ENCODE peak calls at places on chromosomes 13 and 19, in five cellular contexts. V is iPS DF 6.9; F is thyroid gland; Y is CD8-positive, alpha-beta memory T cell; W is CD4-positive, alpha-beta memory T cell. I is an unnamed sample. For H3K27me3 and H3K4me1, the result is how much of the 10 kb centered on the place peaks cover.

GRCh38 chr19:6700586-6701316 is 19.7 kb downstream of the C3 start:
- DNase-seq in V (no peak), F (no peak), Y (no peak), W (no peak), I (no peak)

GRCh38 chr13:95676100-95676774 is 702 bp upstream of the DNAJC3 start:
- DNase-seq in V (peak), F (peak), Y (peak), W (peak), I (no peak)

GRCh38 chr13:84844473-84844872 is 954.7 kb downstream of the SLITRK6 start:
- DNase-seq in V (no peak), F (no peak), Y (no peak), W (no peak), I (no peak)

GRCh38 chr19:40033989-40034560 is 22.0 kb downstream of the ZNF780B start:
- DNase-seq in V (no peak), F (no peak), Y (no peak), W (no peak), I (no peak)

GRCh38 chr13:97979556-97979955 is 26.1 kb downstream of the IPO5 start:
- DNase-seq in V (no peak), F (no peak), Y (no peak), W (no peak), I (no peak)

GRCh38 chr13:97434417-97435296 is 688 bp downstream of the RAP2A start:
- DNase-seq in V (no peak), F (peak), Y (peak), W (peak), I (peak)

GRCh38 chr13:99299545-99300341 is 7.5 kb downstream of the GPR183 start:
- DNase-seq in V (no peak), F (peak), Y (no peak), W (no peak), I (no peak)

GRCh38 chr19:7904074-7905020 is 670 bp downstream of the MAP2K7 start:
- DNase-seq in V (no peak), F (peak), Y (peak), W (peak), I (peak)

GRCh38 chr13:87669379-87669978 is 1.7 kb upstream of the SLITRK5 start:
- DNase-seq in V (no peak), F (peak), Y (no peak), W (no peak), I (no peak)

GRCh38 chr19:20879501-20879900 is 43.5 kb upstream of the ZNF85 start:
- DNase-seq in V (no peak), F (no peak), Y (no peak), W (no peak), I (no peak)

GRCh38 chr19:58392945-58393724 is 2.3 kb upstream of the RNF225 start:
- DNase-seq in V (no peak), F (no peak), Y (no peak), W (no peak), I (no peak)

GRCh38 chr19:35295792-35296462 is 4.0 kb downstream of the MAG start:
- DNase-seq in V (no peak), F (no peak), Y (peak), W (peak), I (peak)

GRCh38 chr13:90197722-90198121 is 1149.8 kb upstream of the MIR17HG start:
- DNase-seq in V (no peak), F (no peak), Y (no peak), W (no peak), I (no peak)

GRCh38 chr13:110309661-110310524 is 2.8 kb downstream of the COL4A2 start:
- DNase-seq in V (no peak), F (no peak), Y (no peak), W (no peak), I (no peak)

GRCh38 chr13:38213307-38213706 is 136.3 kb upstream of the UFM1 start:
- DNase-seq in V (no peak), F (no peak), Y (no peak), W (no peak), I (no peak)

GRCh38 chr19:7494416-7495098 is 5.7 kb upstream of the PEX11G start:
- DNase-seq in V (no peak), F (no peak), Y (no peak), W (no peak), I (no peak)

GRCh38 chr19:42529248-42529764 is 1.0 kb upstream of the CEACAM1 start:
- DNase-seq in V (peak), F (peak), Y (peak), W (peak), I (peak)

GRCh38 chr13:31797154-31797775 is 57.9 kb downstream of the RXFP2 start:
- DNase-seq in V (no peak), F (no peak), Y (no peak), W (no peak), I (no peak)

GRCh38 chr13:112209266-112209665 is 142.3 kb downstream of the SOX1 start:
- DNase-seq in V (no peak), F (no peak), Y (no peak), W (no peak), I (no peak)
- H3K27me3 ChIP-seq in V (under half), F (under half), Y (under half), W (under half), I (under half)

DNA sequence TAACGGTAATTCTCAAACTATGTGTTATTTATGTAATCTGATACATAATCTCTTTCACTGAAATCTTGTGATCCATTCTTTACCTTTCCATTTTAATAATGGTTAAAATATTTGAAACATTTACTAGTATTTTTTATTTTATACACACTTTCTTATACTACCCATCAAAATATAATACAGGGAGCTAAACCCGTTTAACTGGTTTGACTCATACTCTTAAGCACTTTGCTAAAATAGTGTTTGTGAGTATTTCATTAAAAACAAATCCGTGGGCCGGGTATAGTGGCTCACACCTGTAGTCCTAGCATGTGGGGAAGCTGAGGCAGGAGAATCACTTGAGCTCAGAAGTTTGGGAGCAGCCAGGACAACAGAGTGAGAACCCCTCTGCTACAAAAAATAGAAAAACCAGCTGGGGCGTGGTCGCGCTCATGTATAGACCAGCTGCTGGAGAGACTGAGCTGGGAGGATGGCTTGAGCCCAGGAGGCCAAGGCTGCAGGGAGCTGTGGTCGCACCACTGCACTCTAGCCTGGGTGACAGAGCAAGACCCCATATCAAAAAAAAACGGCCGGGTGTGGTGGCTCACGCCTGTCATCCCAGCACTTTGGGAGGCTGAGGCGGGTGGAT is 43.8 kb upstream of the DCUN1D2 start:
- DNase-seq in V (no peak), F (no peak), Y (no peak), W (no peak), I (no peak)
- H3K4me1 ChIP-seq in V (under half), F (under half), Y (under half), W (under half), I (under half)

GRCh38 chr13:76778906-76779305 is 107.3 kb downstream of the KCTD12 start:
- DNase-seq in V (no peak), F (no peak), Y (no peak), W (no peak), I (no peak)
- H3K27ac ChIP-seq in V (no peak), F (no peak), Y (no peak), W (no peak), I (no peak)

GRCh38 chr13:25169951-25170553 is 2.0 kb downstream of the AMER2 start:
- DNase-seq in V (no peak), F (no peak), Y (no peak), W (no peak), I (no peak)
- H3K27me3 ChIP-seq in V (under half), F (under half), Y (under half), W (under half), I (under half)

GRCh38 chr13:33730147-33730546 is 87.8 kb upstream of the RFC3 start:
- DNase-seq in V (no peak), F (peak), Y (no peak), W (no peak), I (no peak)

GRCh38 chr13:33727356-33728083 is 90.4 kb upstream of the RFC3 start:
- DNase-seq in V (no peak), F (no peak), Y (no peak), W (no peak), I (no peak)

GRCh38 chr13:33723772-33724435 is 94.0 kb upstream of the RFC3 start:
- DNase-seq in V (peak), F (peak), Y (peak), W (peak), I (peak)

GRCh38 chr13:33725340-33725739 is 92.6 kb upstream of the RFC3 start:
- DNase-seq in V (no peak), F (no peak), Y (no peak), W (no peak), I (no peak)

DNA sequence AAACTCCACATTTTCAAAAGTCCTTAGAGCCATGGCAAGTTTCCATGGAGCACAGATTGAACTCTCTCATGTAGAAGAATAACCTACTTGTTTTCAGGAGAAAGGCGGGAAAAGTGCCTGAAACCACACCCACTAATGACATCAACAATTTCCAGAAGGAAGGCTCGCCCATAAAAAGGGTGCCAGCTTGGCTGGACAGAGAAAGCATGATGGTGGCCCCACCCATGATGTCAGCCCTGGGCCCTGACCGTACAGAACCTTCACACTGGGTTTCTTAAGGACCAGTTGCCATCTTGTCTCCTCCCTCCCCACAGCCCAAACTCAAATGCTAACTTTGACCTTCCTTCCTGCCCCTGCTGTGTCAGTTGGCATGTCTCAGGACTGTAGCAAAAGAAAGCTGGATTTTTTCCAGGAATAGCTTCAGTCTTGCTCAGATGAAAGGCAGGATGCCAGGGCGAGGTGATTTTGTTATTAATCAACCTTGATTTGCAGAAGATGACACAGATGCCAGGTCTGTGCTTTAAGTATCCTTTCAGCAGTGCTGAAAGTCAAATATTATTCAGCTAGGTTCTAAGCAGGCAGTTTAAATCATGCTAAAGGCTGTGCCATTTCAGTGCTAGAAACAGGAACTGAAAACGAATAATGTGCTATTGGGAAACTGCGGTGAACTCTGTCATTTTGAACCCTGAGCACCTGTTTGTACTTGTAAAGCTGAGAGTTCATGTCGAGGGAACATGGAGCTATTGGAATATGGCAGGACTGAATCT is 89.5 kb upstream of the RFC3 start:
- DNase-seq in V (no peak), F (no peak), Y (no peak), W (no peak), I (no peak)
- H3K4me1 ChIP-seq in V (under half), F (under half), Y (under half), W (under half), I (under half)

GRCh38 chr19:2678043-2678671 is 24.3 kb downstream of the GNG7 start:
- DNase-seq in V (no peak), F (no peak), Y (no peak), W (no peak), I (no peak)
- H3K27ac ChIP-seq in V (no peak), F (no peak), Y (no peak), W (no peak), I (no peak)

GRCh38 chr19:1468274-1469199 is 10.5 kb downstream of the C19orf25 start:
- DNase-seq in V (no peak), F (no peak), Y (no peak), W (no peak), I (no peak)
- H3K27me3 ChIP-seq in V (half or more), F (half or more), Y (under half), W (under half), I (under half)

GRCh38 chr13:114081761-114082681 is 50.4 kb downstream of the RASA3 start:
- DNase-seq in V (no peak), F (no peak), Y (peak), W (no peak), I (no peak)
- H3K4me1 ChIP-seq in V (under half), F (under half), Y (half or more), W (half or more), I (under half)

GRCh38 chr13:79491715-79492114 is 10.8 kb downstream of the NDFIP2 start:
- DNase-seq in V (no peak), F (no peak), Y (no peak), W (no peak), I (no peak)
- H3K27ac ChIP-seq in V (no peak), F (no peak), Y (no peak), W (no peak), I (no peak)